ENCODE peak calls at places on chromosomes 5 and 9, in seven cellular contexts. One of them, this sample, is unnamed.

GRCh38 chr9:115291841-115292240 is 173.9 kb upstream of the TNC start:
- DNase-seq in HFF-Myc: no peak
- DNase-seq in pancreas: no peak
- DNase-seq in colonic mucosa: peak; percentile 89
- DNase-seq in foreskin fibroblast: peak; percentile 15
- DNase-seq in cardiac muscle cell: no peak
- DNase-seq in cardiac fibroblast: no peak
- DNase-seq in this sample: peak; percentile 28

GRCh38 chr5:6686501-6686900 is 26.7 kb upstream of the TENT4A start:
- DNase-seq in HFF-Myc: no peak
- DNase-seq in pancreas: no peak
- DNase-seq in colonic mucosa: no peak
- DNase-seq in foreskin fibroblast: no peak
- DNase-seq in cardiac muscle cell: no peak
- DNase-seq in cardiac fibroblast: no peak
- DNase-seq in this sample: no peak

GRCh38 chr5:37103302-37103701 is 145.9 kb downstream of the CPLANE1 start:
- DNase-seq in HFF-Myc: no peak
- DNase-seq in pancreas: no peak
- DNase-seq in colonic mucosa: no peak
- DNase-seq in foreskin fibroblast: no peak
- DNase-seq in cardiac muscle cell: no peak
- DNase-seq in cardiac fibroblast: no peak
- DNase-seq in this sample: no peak

GRCh38 chr5:82799346-82800077 is 277.7 kb downstream of the TMEM167A start:
- DNase-seq in HFF-Myc: no peak
- DNase-seq in pancreas: no peak
- DNase-seq in colonic mucosa: no peak
- DNase-seq in foreskin fibroblast: peak; percentile 5
- DNase-seq in cardiac muscle cell: no peak
- DNase-seq in cardiac fibroblast: no peak
- DNase-seq in this sample: no peak

GRCh38 chr9:124835026-124835501 is 18.2 kb upstream of the WDR38 start:
- DNase-seq in HFF-Myc: no peak
- DNase-seq in pancreas: peak; percentile 92
- DNase-seq in colonic mucosa: peak; percentile 38
- DNase-seq in foreskin fibroblast: peak; percentile 72
- DNase-seq in cardiac muscle cell: peak; percentile 92
- DNase-seq in cardiac fibroblast: peak; percentile 90
- DNase-seq in this sample: peak; percentile 87

GRCh38 chr5:65556181-65556580 is 6.8 kb downstream of the CENPK start:
- DNase-seq in HFF-Myc: no peak
- DNase-seq in pancreas: no peak
- DNase-seq in colonic mucosa: no peak
- DNase-seq in foreskin fibroblast: no peak
- DNase-seq in cardiac muscle cell: no peak
- DNase-seq in cardiac fibroblast: no peak
- DNase-seq in this sample: no peak

GRCh38 chr5:55421074-55421529 is 113.3 kb downstream of the MTREX start:
- DNase-seq in HFF-Myc: no peak
- DNase-seq in pancreas: no peak
- DNase-seq in colonic mucosa: no peak
- DNase-seq in foreskin fibroblast: peak; percentile 56
- DNase-seq in cardiac muscle cell: no peak
- DNase-seq in cardiac fibroblast: no peak
- DNase-seq in this sample: peak; percentile 80

GRCh38 chr5:5882706-5883105 is 460.2 kb downstream of the ICE1 start:
- DNase-seq in HFF-Myc: no peak
- DNase-seq in pancreas: no peak
- DNase-seq in colonic mucosa: no peak
- DNase-seq in foreskin fibroblast: no peak
- DNase-seq in cardiac muscle cell: no peak
- DNase-seq in cardiac fibroblast: no peak
- DNase-seq in this sample: no peak

GRCh38 chr9:89579741-89580395 is 24.9 kb upstream of the GADD45G start:
- DNase-seq in HFF-Myc: no peak
- DNase-seq in pancreas: peak; percentile 27
- DNase-seq in colonic mucosa: no peak
- DNase-seq in foreskin fibroblast: no peak
- DNase-seq in cardiac muscle cell: no peak
- DNase-seq in cardiac fibroblast: no peak
- DNase-seq in this sample: no peak

GRCh38 chr9:16825364-16825763 is 45.1 kb downstream of the BNC2 start:
- DNase-seq in HFF-Myc: peak; percentile 50
- DNase-seq in pancreas: no peak
- DNase-seq in colonic mucosa: no peak
- DNase-seq in foreskin fibroblast: peak; percentile 80
- DNase-seq in cardiac muscle cell: peak; percentile 54
- DNase-seq in cardiac fibroblast: peak; percentile 52
- DNase-seq in this sample: peak; percentile 70

GRCh38 chr5:19462019-19462418 is 526.0 kb downstream of the CDH18 start:
- DNase-seq in HFF-Myc: no peak
- DNase-seq in pancreas: no peak
- DNase-seq in colonic mucosa: no peak
- DNase-seq in foreskin fibroblast: no peak
- DNase-seq in cardiac muscle cell: no peak
- DNase-seq in cardiac fibroblast: no peak
- DNase-seq in this sample: no peak

GRCh38 chr5:65366655-65367054 is 115.1 kb downstream of the ADAMTS6 start:
- DNase-seq in HFF-Myc: no peak
- DNase-seq in pancreas: no peak
- DNase-seq in colonic mucosa: no peak
- DNase-seq in foreskin fibroblast: no peak
- DNase-seq in cardiac muscle cell: no peak
- DNase-seq in cardiac fibroblast: no peak
- DNase-seq in this sample: no peak

GRCh38 chr5:94908889-94909480 is 290.5 kb downstream of the SLF1 start:
- DNase-seq in HFF-Myc: peak; percentile 19
- DNase-seq in pancreas: no peak
- DNase-seq in colonic mucosa: no peak
- DNase-seq in foreskin fibroblast: peak; percentile 68
- DNase-seq in cardiac muscle cell: peak; percentile 55
- DNase-seq in cardiac fibroblast: peak; percentile 51
- DNase-seq in this sample: peak; percentile 60

GRCh38 chr9:96031366-96031824 is 155.9 kb downstream of the ERCC6L2 start:
- DNase-seq in HFF-Myc: no peak
- DNase-seq in pancreas: peak; percentile 94
- DNase-seq in colonic mucosa: peak; percentile 40
- DNase-seq in foreskin fibroblast: peak; percentile 23
- DNase-seq in cardiac muscle cell: peak; percentile 47
- DNase-seq in cardiac fibroblast: peak; percentile 65
- DNase-seq in this sample: no peak

GRCh38 chr9:133631111-133631510 is 5.1 kb upstream of the DBH start:
- DNase-seq in HFF-Myc: no peak
- DNase-seq in pancreas: peak; percentile 26
- DNase-seq in colonic mucosa: no peak
- DNase-seq in foreskin fibroblast: no peak
- DNase-seq in cardiac muscle cell: no peak
- DNase-seq in cardiac fibroblast: no peak
- DNase-seq in this sample: no peak

DNA sequence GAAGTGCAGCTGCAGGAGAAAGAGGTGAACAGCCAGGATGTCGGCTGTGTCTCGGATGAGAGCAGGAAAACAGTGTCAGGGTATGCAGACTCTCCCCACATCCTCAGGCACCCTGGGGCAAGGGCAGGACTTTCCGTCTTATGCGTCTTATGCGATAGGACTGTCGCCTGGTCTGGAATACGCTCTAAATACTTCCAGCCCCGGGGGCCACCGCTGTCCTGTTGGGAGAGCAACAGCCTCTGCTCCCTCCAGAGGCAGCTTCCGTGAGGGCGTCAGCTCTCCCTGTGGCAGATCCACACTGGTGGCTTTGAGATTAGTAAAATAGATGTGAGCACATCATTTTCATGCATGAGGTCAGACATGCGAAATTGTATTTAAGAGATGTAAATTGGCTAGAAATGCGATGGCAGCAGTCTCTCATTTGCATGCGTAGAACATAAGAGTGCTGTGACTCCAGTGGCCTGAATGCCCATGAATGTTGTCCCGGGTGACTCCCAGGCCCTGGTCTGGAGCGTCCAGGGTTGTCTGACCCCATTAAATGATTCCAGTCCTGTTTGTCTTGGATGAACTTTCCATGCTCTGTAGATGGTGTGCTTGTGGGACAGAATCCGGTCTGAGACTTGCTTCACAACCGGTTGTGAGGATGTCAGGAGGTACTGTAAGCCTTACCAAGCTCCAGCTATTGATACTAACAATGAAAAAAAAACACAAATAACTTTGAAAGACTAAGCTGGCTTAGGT is 228.2 kb downstream of the SYK start:
- DNase-seq in HFF-Myc: no peak
- DNase-seq in pancreas: no peak
- DNase-seq in colonic mucosa: no peak
- DNase-seq in foreskin fibroblast: peak; percentile 38
- DNase-seq in cardiac muscle cell: no peak
- DNase-seq in cardiac fibroblast: no peak
- DNase-seq in this sample: no peak
- TF ChIP-seq CTCF in HFF-Myc: no peak
- TF ChIP-seq CTCF in pancreas: no peak
- TF ChIP-seq CTCF in colonic mucosa: no peak
- TF ChIP-seq CTCF in foreskin fibroblast: no peak
- TF ChIP-seq CTCF in cardiac muscle cell: no peak
- TF ChIP-seq CTCF in cardiac fibroblast: no peak
- TF ChIP-seq CTCF in this sample: no peak

GRCh38 chr5:72325566-72326297 is 5.6 kb downstream of the PTCD2 start:
- DNase-seq in HFF-Myc: no peak
- DNase-seq in pancreas: no peak
- DNase-seq in colonic mucosa: no peak
- DNase-seq in foreskin fibroblast: peak; percentile 79
- DNase-seq in cardiac muscle cell: peak; percentile 70
- DNase-seq in cardiac fibroblast: peak; percentile 83
- DNase-seq in this sample: peak; percentile 85

GRCh38 chr5:72326298-72326649 is 6.1 kb downstream of the PTCD2 start:
- DNase-seq in HFF-Myc: no peak
- DNase-seq in pancreas: peak; percentile 28
- DNase-seq in colonic mucosa: no peak
- DNase-seq in foreskin fibroblast: no peak
- DNase-seq in cardiac muscle cell: no peak
- DNase-seq in cardiac fibroblast: no peak
- DNase-seq in this sample: no peak

GRCh38 chr5:72328172-72328571 is 8.0 kb downstream of the PTCD2 start:
- DNase-seq in HFF-Myc: no peak
- DNase-seq in pancreas: no peak
- DNase-seq in colonic mucosa: no peak
- DNase-seq in foreskin fibroblast: peak; percentile 59
- DNase-seq in cardiac muscle cell: peak; percentile 34
- DNase-seq in cardiac fibroblast: peak; percentile 70
- DNase-seq in this sample: peak; percentile 68

GRCh38 chr5:72330712-72331111 is 10.5 kb downstream of the PTCD2 start:
- DNase-seq in HFF-Myc: no peak
- DNase-seq in pancreas: no peak
- DNase-seq in colonic mucosa: no peak
- DNase-seq in foreskin fibroblast: no peak
- DNase-seq in cardiac muscle cell: no peak
- DNase-seq in cardiac fibroblast: no peak
- DNase-seq in this sample: no peak
- H3K4me3 ChIP-seq in HFF-Myc: no peak overlapping the region
- H3K4me3 ChIP-seq in pancreas: no peak overlapping the region
- H3K4me3 ChIP-seq in colonic mucosa: no peak overlapping the region
- H3K4me3 ChIP-seq in foreskin fibroblast: no peak overlapping the region
- H3K4me3 ChIP-seq in cardiac muscle cell: no peak overlapping the region
- H3K4me3 ChIP-seq in cardiac fibroblast: no peak overlapping the region
- H3K4me3 ChIP-seq in this sample: no peak overlapping the region

GRCh38 chr5:75053286-75054109 is 1.1 kb upstream of the GCNT4 start:
- DNase-seq in HFF-Myc: no peak
- DNase-seq in pancreas: peak; percentile 88
- DNase-seq in colonic mucosa: peak; percentile 62
- DNase-seq in foreskin fibroblast: peak; percentile 89
- DNase-seq in cardiac muscle cell: peak; percentile 88
- DNase-seq in cardiac fibroblast: peak; percentile 82
- DNase-seq in this sample: peak; percentile 83
- TF ChIP-seq CTCF in HFF-Myc: no peak
- TF ChIP-seq CTCF in pancreas: no peak
- TF ChIP-seq CTCF in colonic mucosa: no peak
- TF ChIP-seq CTCF in foreskin fibroblast: peak; percentile 11
- TF ChIP-seq CTCF in cardiac muscle cell: peak; percentile 13
- TF ChIP-seq CTCF in cardiac fibroblast: peak; percentile 2
- TF ChIP-seq CTCF in this sample: no peak

GRCh38 chr5:40827479-40827977 is 7.5 kb downstream of the RPL37 start:
- DNase-seq in HFF-Myc: no peak
- DNase-seq in pancreas: no peak
- DNase-seq in colonic mucosa: no peak
- DNase-seq in foreskin fibroblast: no peak
- DNase-seq in cardiac muscle cell: no peak
- DNase-seq in cardiac fibroblast: no peak
- DNase-seq in this sample: no peak

GRCh38 chr5:40828021-40828631 is 6.9 kb downstream of the RPL37 start:
- DNase-seq in HFF-Myc: no peak
- DNase-seq in pancreas: no peak
- DNase-seq in colonic mucosa: no peak
- DNase-seq in foreskin fibroblast: peak; percentile 8
- DNase-seq in cardiac muscle cell: no peak
- DNase-seq in cardiac fibroblast: no peak
- DNase-seq in this sample: no peak

GRCh38 chr5:40829748-40830305 is 5.2 kb downstream of the RPL37 start:
- DNase-seq in HFF-Myc: no peak
- DNase-seq in pancreas: no peak
- DNase-seq in colonic mucosa: no peak
- DNase-seq in foreskin fibroblast: no peak
- DNase-seq in cardiac muscle cell: no peak
- DNase-seq in cardiac fibroblast: no peak
- DNase-seq in this sample: no peak

GRCh38 chr5:40826778-40827478 is 8.1 kb downstream of the RPL37 start:
- DNase-seq in HFF-Myc: no peak
- DNase-seq in pancreas: no peak
- DNase-seq in colonic mucosa: no peak
- DNase-seq in foreskin fibroblast: peak; percentile 9
- DNase-seq in cardiac muscle cell: no peak
- DNase-seq in cardiac fibroblast: no peak
- DNase-seq in this sample: no peak

DNA sequence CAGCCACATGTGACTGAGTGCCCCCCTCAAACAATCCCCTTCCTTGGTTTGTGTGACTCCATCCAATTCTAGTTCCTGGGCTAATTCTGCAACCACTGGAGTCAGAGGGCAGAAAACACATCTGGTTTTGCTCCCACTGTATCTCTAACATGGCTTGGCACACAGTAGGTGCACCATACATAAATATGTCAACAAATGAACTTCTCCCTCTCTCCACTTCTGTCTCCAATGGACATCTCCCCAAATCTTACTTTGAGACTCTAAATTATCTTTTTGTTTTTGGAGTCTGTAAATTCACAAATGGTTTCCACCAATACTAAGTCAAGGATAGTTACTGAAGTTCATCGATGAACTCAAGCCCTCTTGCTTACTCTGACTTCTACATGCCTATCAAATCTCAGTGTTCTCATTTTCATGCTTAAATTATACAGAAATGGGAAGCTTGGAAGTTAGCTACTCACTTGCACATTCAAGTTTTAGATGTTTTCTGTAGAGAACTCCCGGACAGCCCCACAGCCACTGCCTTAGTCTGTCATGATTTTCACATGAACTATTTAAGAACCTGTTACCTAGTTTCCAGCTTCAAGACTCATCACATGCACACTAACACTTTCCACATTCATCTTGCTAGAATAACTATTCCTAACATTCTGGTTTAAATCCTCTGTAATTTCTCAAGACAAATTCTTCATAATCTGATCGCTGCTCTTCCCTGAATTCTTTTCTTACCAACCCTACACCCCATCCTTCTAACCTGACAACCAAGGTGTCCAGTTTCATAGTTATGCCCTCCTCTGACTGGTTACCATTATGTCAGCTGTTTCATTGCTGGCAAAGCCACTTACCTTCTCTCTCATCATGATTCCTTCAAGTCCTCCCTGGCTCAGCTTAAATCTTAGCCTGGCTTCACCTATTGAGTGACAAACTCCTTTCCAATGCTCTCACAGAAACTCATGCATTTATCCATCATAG is 6.0 kb downstream of the RPL37 start:
- DNase-seq in HFF-Myc: no peak
- DNase-seq in pancreas: no peak
- DNase-seq in colonic mucosa: no peak
- DNase-seq in foreskin fibroblast: peak; percentile 14
- DNase-seq in cardiac muscle cell: no peak
- DNase-seq in cardiac fibroblast: no peak
- DNase-seq in this sample: no peak
- H3K4me3 ChIP-seq in HFF-Myc: no peak overlapping the region
- H3K4me3 ChIP-seq in pancreas: no peak overlapping the region
- H3K4me3 ChIP-seq in colonic mucosa: no peak overlapping the region
- H3K4me3 ChIP-seq in foreskin fibroblast: no peak overlapping the region
- H3K4me3 ChIP-seq in cardiac muscle cell: no peak overlapping the region
- H3K4me3 ChIP-seq in cardiac fibroblast: no peak overlapping the region
- H3K4me3 ChIP-seq in this sample: no peak overlapping the region